ENCODE peak calls at places on chromosomes 12 and 14, in five cellular contexts. One of them, this sample, is unnamed.

GRCh38 chr12:124093297-124093696 is 120.3 kb downstream of the ZNF664 start:
- DNase-seq in HCT116: no peak
- DNase-seq in mammary epithelial cell: no peak
- DNase-seq in fibroblast of lung: no peak
- DNase-seq in GM23338: no peak
- DNase-seq in this sample: no peak

GRCh38 chr12:553216-554000 is 93.7 kb downstream of the B4GALNT3 start:
- DNase-seq in HCT116: no peak
- DNase-seq in mammary epithelial cell: no peak
- DNase-seq in fibroblast of lung: no peak
- DNase-seq in GM23338: no peak
- DNase-seq in this sample: peak; percentile 17

GRCh38 chr14:96861568-96862310 is 64.6 kb downstream of the VRK1 start:
- DNase-seq in HCT116: no peak
- DNase-seq in mammary epithelial cell: no peak
- DNase-seq in fibroblast of lung: no peak
- DNase-seq in GM23338: peak; percentile 79
- DNase-seq in this sample: no peak

GRCh38 chr12:42769455-42769854 is 179.9 kb upstream of the PRICKLE1 start:
- DNase-seq in HCT116: no peak
- DNase-seq in mammary epithelial cell: no peak
- DNase-seq in fibroblast of lung: no peak
- DNase-seq in GM23338: no peak
- DNase-seq in this sample: no peak

GRCh38 chr12:6915023-6915788 is 826 bp downstream of the ENO2 start:
- DNase-seq in HCT116: no peak
- DNase-seq in mammary epithelial cell: no peak
- DNase-seq in fibroblast of lung: no peak
- DNase-seq in GM23338: peak; percentile 87
- DNase-seq in this sample: no peak

GRCh38 chr12:69555461-69555860 is 29.8 kb upstream of the CCT2 start:
- DNase-seq in HCT116: no peak
- DNase-seq in mammary epithelial cell: peak; percentile 74
- DNase-seq in fibroblast of lung: peak; percentile 96
- DNase-seq in GM23338: no peak
- DNase-seq in this sample: no peak

GRCh38 chr14:32509632-32510187 is 180.6 kb downstream of the AKAP6 start:
- DNase-seq in HCT116: no peak
- DNase-seq in mammary epithelial cell: peak; percentile 93
- DNase-seq in fibroblast of lung: peak; percentile 99
- DNase-seq in GM23338: no peak
- DNase-seq in this sample: no peak

GRCh38 chr14:35944847-35945246 is 118.7 kb downstream of the BRMS1L start:
- DNase-seq in HCT116: peak; percentile 64
- DNase-seq in mammary epithelial cell: peak; percentile 6
- DNase-seq in fibroblast of lung: no peak
- DNase-seq in GM23338: peak; percentile 81
- DNase-seq in this sample: peak; percentile 12

GRCh38 chr12:47272412-47273190 is 192.8 kb upstream of the AMIGO2 start:
- DNase-seq in HCT116: no peak
- DNase-seq in mammary epithelial cell: peak; percentile 49
- DNase-seq in fibroblast of lung: no peak
- DNase-seq in GM23338: no peak
- DNase-seq in this sample: no peak

GRCh38 chr14:53954551-53955233 is 1.9 kb downstream of the BMP4 start:
- DNase-seq in HCT116: no peak
- DNase-seq in mammary epithelial cell: peak; percentile 19
- DNase-seq in fibroblast of lung: peak; percentile 45
- DNase-seq in GM23338: no peak
- DNase-seq in this sample: no peak
- TF ChIP-seq EZH2 in HCT116: no peak
- TF ChIP-seq EZH2 in mammary epithelial cell: no peak
- TF ChIP-seq EZH2 in fibroblast of lung: no peak
- TF ChIP-seq EZH2 in GM23338: peak; percentile 69
- TF ChIP-seq EZH2 in this sample: no peak

GRCh38 chr14:92687681-92688433 is 60.6 kb downstream of the LGMN start:
- DNase-seq in HCT116: no peak
- DNase-seq in mammary epithelial cell: no peak
- DNase-seq in fibroblast of lung: peak; percentile 52
- DNase-seq in GM23338: peak; percentile 64
- DNase-seq in this sample: no peak
- H3K4me3 ChIP-seq in HCT116: peak overlapping the region; percentile 43
- H3K4me3 ChIP-seq in mammary epithelial cell: no peak overlapping the region
- H3K4me3 ChIP-seq in fibroblast of lung: no peak overlapping the region
- H3K4me3 ChIP-seq in GM23338: peak overlapping the region; percentile 63
- H3K4me3 ChIP-seq in this sample: no peak overlapping the region

DNA sequence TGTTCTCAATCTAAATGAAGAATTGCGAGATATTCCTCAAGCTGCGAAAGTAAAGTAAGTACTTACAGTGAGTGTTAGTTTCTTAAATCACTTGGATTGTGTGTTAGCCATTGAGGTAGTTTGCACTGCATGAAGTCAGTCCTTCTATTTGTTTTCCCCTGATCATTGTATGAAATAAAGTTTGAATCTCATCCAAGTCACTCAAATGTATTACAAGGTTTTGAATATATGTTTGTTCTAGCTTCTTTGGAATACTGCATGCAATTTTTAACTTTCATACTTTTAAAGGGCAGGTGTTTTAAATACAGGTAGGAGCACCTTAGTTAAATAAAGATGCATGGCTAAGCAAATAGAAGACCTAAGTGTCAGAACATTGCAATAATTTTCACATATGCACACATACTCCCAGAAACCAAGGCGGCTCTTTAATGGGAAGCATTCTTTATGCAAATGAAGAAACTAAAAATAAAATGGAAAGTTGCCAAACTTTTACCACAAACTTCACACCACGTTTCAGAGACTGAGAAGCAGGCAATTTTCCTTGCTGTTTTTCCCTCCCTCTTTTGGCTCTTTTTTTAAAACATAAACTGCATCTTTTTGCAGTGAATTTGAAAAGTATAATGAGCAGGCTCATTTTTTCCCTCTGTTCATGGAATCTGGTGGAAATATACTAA is 105.6 kb downstream of the GPR135 start:
- DNase-seq in HCT116: no peak
- DNase-seq in mammary epithelial cell: no peak
- DNase-seq in fibroblast of lung: peak; percentile 41
- DNase-seq in GM23338: no peak
- DNase-seq in this sample: peak; percentile 41
- H3K4me2 ChIP-seq in HCT116: no peak overlapping the region
- H3K4me2 ChIP-seq in mammary epithelial cell: no peak overlapping the region
- H3K4me2 ChIP-seq in fibroblast of lung: no peak overlapping the region
- H3K4me2 ChIP-seq in GM23338: no peak overlapping the region
- H3K4me2 ChIP-seq in this sample: peak overlapping the region; percentile 66

GRCh38 chr12:26799741-26800140 is 33.3 kb downstream of the ITPR2 start:
- DNase-seq in HCT116: no peak
- DNase-seq in mammary epithelial cell: no peak
- DNase-seq in fibroblast of lung: no peak
- DNase-seq in GM23338: no peak
- DNase-seq in this sample: peak; percentile 31
- TF ChIP-seq EZH2 in HCT116: no peak
- TF ChIP-seq EZH2 in mammary epithelial cell: no peak
- TF ChIP-seq EZH2 in fibroblast of lung: no peak
- TF ChIP-seq EZH2 in GM23338: no peak
- TF ChIP-seq EZH2 in this sample: no peak

GRCh38 chr14:52873694-52874093 is 77.2 kb downstream of the FERMT2 start:
- DNase-seq in HCT116: no peak
- DNase-seq in mammary epithelial cell: peak; percentile 27
- DNase-seq in fibroblast of lung: no peak
- DNase-seq in GM23338: no peak
- DNase-seq in this sample: no peak
- H3K4me3 ChIP-seq in HCT116: no peak overlapping the region
- H3K4me3 ChIP-seq in mammary epithelial cell: no peak overlapping the region
- H3K4me3 ChIP-seq in fibroblast of lung: no peak overlapping the region
- H3K4me3 ChIP-seq in GM23338: peak overlapping the region; percentile 21
- H3K4me3 ChIP-seq in this sample: no peak overlapping the region

GRCh38 chr12:57131896-57132744 is 3.8 kb downstream of the LRP1 start:
- DNase-seq in HCT116: no peak
- DNase-seq in mammary epithelial cell: no peak
- DNase-seq in fibroblast of lung: no peak
- DNase-seq in GM23338: peak; percentile 30
- DNase-seq in this sample: no peak
- H3K4me2 ChIP-seq in HCT116: no peak overlapping the region
- H3K4me2 ChIP-seq in mammary epithelial cell: no peak overlapping the region
- H3K4me2 ChIP-seq in fibroblast of lung: peak overlapping the region; percentile 95
- H3K4me2 ChIP-seq in GM23338: peak overlapping the region; percentile 93
- H3K4me2 ChIP-seq in this sample: no peak overlapping the region

GRCh38 chr12:27972721-27973120 is at the start of gene PTHLH:
- DNase-seq in HCT116: no peak
- DNase-seq in mammary epithelial cell: no peak
- DNase-seq in fibroblast of lung: no peak
- DNase-seq in GM23338: no peak
- DNase-seq in this sample: no peak

GRCh38 chr12:27979145-27979544 is 6.6 kb upstream of the PTHLH start:
- DNase-seq in HCT116: no peak
- DNase-seq in mammary epithelial cell: no peak
- DNase-seq in fibroblast of lung: no peak
- DNase-seq in GM23338: no peak
- DNase-seq in this sample: no peak

GRCh38 chr12:27974735-27975221 is 2.2 kb upstream of the PTHLH start:
- DNase-seq in HCT116: no peak
- DNase-seq in mammary epithelial cell: no peak
- DNase-seq in fibroblast of lung: no peak
- DNase-seq in GM23338: no peak
- DNase-seq in this sample: no peak

GRCh38 chr12:27973487-27973890 is 956 bp upstream of the PTHLH start:
- DNase-seq in HCT116: no peak
- DNase-seq in mammary epithelial cell: no peak
- DNase-seq in fibroblast of lung: no peak
- DNase-seq in GM23338: peak; percentile 33
- DNase-seq in this sample: no peak

DNA sequence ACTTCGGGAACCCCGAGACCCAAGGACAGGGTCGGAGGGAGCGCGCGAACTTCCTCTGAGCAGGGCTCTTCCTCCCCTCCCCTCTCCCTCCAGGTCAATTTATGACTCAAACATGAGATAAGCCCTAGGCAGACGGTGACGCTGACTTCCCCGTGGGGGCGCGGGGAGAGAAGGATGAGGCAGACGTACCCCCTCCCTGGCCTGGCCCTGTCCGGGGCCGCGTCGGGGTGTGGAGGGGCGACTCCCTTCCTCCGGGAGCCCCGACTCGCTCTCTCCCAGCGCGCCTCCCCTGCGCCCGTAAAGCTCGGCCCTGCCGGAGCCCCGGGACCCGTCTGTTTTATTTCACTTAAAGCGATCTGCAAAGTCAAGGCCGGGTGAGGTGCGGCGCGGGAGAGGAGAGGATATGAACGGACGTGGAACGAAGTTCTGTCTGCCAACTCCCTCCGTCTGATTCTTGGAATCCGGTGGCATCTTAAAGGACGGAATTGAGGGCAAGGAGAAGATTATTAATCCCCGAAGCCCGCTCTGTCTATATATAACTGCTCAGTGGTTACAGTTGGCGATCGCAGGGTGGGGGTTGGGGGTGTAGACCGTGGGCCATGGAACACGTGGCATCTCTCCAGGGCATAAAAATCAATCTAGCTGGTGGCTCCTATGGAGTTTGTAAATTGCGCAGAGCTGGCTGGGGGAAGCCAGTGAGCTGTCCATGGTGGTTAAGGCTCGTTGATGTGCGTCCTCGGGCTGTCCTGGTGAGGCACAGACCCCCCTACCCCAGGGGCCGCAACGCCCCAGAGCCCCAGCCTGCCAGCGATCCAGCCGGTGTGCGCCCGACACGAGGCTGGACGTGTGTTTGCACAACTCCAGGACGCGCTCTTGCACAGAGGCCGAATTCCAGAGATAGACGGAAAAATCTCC is 2.9 kb upstream of the PTHLH start:
- DNase-seq in HCT116: no peak
- DNase-seq in mammary epithelial cell: no peak
- DNase-seq in fibroblast of lung: peak; percentile 73
- DNase-seq in GM23338: peak; percentile 73
- DNase-seq in this sample: no peak
- TF ChIP-seq EZH2 in HCT116: no peak
- TF ChIP-seq EZH2 in mammary epithelial cell: no peak
- TF ChIP-seq EZH2 in fibroblast of lung: peak; percentile 77
- TF ChIP-seq EZH2 in GM23338: peak; percentile 93
- TF ChIP-seq EZH2 in this sample: no peak